ENCODE peak calls at places on chromosomes 2 and 18, in five cellular contexts. C is adrenal gland, S is body of pancreas, V is A549, P is heart left ventricle. N is an unnamed sample.

GRCh38 chr18:37484893-37485834 is 80.4 kb downstream of the CELF4 start:
- DNase-seq in C (peak; percentile 32), S (peak; percentile 22), V (peak; percentile 47), P (no peak), N (peak; percentile 17)

GRCh38 chr18:9081940-9082339 is 20.6 kb upstream of the NDUFV2 start:
- DNase-seq in C (no peak), V (no peak), P (no peak), S (no peak), N (no peak)

GRCh38 chr18:4352746-4353522 is 102.2 kb downstream of the DLGAP1 start:
- DNase-seq in S (no peak), P (no peak), C (no peak), V (no peak), N (no peak)

GRCh38 chr2:45743531-45744391 is 92.3 kb downstream of the PRKCE start:
- DNase-seq in V (no peak), S (peak; percentile 27), C (no peak), P (peak; percentile 81), N (no peak)

GRCh38 chr2:221671515-221671914 is 99.4 kb upstream of the EPHA4 start:
- DNase-seq in P (no peak), V (no peak), S (no peak), C (no peak), N (no peak)

GRCh38 chr2:181750305-181750704 is 70.0 kb upstream of the NEUROD1 start:
- DNase-seq in S (no peak), C (no peak), V (no peak), P (no peak), N (no peak)

GRCh38 chr2:209753020-209753419 is 18.6 kb upstream of the UNC80 start:
- DNase-seq in P (no peak), V (no peak), S (no peak), C (no peak), N (no peak)

GRCh38 chr2:141595531-141595930 is 535.3 kb downstream of the LRP1B start:
- DNase-seq in P (no peak), S (no peak), C (no peak), V (no peak), N (no peak)

GRCh38 chr2:30786923-30787685 is 20.1 kb downstream of the CAPN13 start:
- DNase-seq in V (no peak), C (no peak), P (no peak), S (no peak), N (no peak)

GRCh38 chr2:241730679-241731293 is 3.6 kb upstream of the D2HGDH start:
- DNase-seq in S (no peak), P (no peak), V (no peak), C (no peak), N (no peak)

GRCh38 chr2:27221166-27221565 is 4.0 kb downstream of the CAD start:
- DNase-seq in C (no peak), V (no peak), S (no peak), P (no peak), N (no peak)

GRCh38 chr2:8475349-8476045 is 206.4 kb upstream of the ID2 start:
- DNase-seq in V (no peak), C (no peak), P (no peak), S (peak; percentile 41), N (no peak)

GRCh38 chr18:12121175-12122095 is 27.8 kb downstream of the ANKRD62 start:
- DNase-seq in P (no peak), V (peak; percentile 17), S (peak; percentile 37), C (no peak), N (peak; percentile 13)

GRCh38 chr2:100317634-100318033 is 4.7 kb downstream of the LONRF2 start:
- DNase-seq in C (no peak), S (no peak), V (peak; percentile 18), P (no peak), N (no peak)

GRCh38 chr18:3305933-3306332 is 44.0 kb downstream of the MYL12B start:
- DNase-seq in C (peak; percentile 34), V (no peak), S (no peak), P (no peak), N (no peak)

GRCh38 chr2:240473211-240473610 is 37.7 kb downstream of the GPC1 start:
- DNase-seq in C (no peak), V (no peak), S (no peak), P (no peak), N (no peak)

GRCh38 chr2:19991895-19992294 is 2.0 kb upstream of the WDR35 start:
- DNase-seq in C (no peak), P (no peak), V (no peak), S (no peak), N (no peak)

GRCh38 chr2:70697603-70698383 is 70.2 kb downstream of the ADD2 start:
- DNase-seq in V (no peak), P (no peak), C (no peak), S (no peak), N (no peak)

GRCh38 chr18:66219817-66220216 is 384.1 kb downstream of the CDH19 start:
- DNase-seq in S (no peak), P (no peak), C (no peak), V (no peak), N (no peak)

DNA sequence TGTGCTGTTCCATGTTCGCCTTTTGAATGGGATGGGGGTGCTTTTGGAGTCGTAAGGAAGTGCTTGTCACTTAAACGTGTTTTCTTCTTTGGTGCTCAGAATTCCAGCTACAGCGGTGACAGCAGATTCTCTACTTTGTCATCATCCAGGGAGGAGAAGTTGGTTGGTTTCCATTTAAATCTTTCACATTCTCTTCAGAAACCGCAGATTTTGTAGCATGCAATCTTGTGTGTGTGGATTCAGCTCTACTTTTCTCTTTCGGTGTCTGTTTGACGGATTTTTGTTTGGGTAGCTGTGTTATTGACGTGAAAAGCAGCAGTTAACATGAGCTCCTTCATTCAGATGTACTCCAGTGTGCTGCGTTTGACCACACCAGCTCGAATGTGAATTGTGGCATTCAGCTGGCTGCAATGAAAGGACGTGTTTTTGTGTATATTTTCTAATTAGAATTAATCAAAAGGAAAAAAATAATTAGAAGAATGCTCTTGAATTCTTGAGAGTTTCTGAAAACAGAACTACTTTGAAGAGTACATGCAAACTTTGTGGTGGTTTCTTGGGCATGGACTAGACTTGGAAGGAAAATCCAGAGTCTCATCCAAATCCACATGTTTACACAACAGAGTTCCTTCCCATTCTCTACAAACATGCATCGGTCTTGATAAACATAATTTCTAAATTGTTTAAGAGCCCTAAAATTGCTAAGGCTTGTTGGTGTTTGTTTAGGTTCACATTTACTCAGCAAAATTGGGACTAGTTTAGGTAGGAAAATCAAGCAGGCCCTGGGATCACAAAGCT is 68.7 kb upstream of the RBM44 start:
- DNase-seq in S (no peak), C (no peak), V (no peak), P (no peak), N (no peak)
- H3K4me3 ChIP-seq in S (no peak overlapping the region), C (no peak overlapping the region), V (no peak overlapping the region), P (peak overlapping the region; percentile 49), N (no peak overlapping the region)

GRCh38 chr2:112050311-112050710 is 4.8 kb upstream of the TMEM87B start:
- DNase-seq in S (no peak), C (no peak), V (no peak), P (no peak), N (no peak)

GRCh38 chr2:112055833-112056625 is 960 bp downstream of the TMEM87B start:
- DNase-seq in S (peak; percentile 79), V (peak; percentile 72), P (peak; percentile 76), C (peak; percentile 64), N (peak; percentile 78)

GRCh38 chr2:112056626-112056987 is 1.5 kb downstream of the TMEM87B start:
- DNase-seq in S (no peak), C (no peak), P (no peak), V (no peak), N (no peak)

GRCh38 chr2:112055110-112055832 is at the start of gene TMEM87B:
- DNase-seq in C (peak; percentile 99), V (peak; percentile 97), P (peak; percentile 98), S (peak; percentile 98), N (peak; percentile 96)

GRCh38 chr2:112053917-112054846 is 887 bp upstream of the TMEM87B start:
- DNase-seq in V (peak; percentile 96), S (peak; percentile 99), P (peak; percentile 99), C (peak; percentile 99), N (peak; percentile 99)
- TF ChIP-seq POLR2A in V (peak; percentile 13), S (no peak), P (peak; percentile 47), C (peak; percentile 73), N (peak; percentile 62)

DNA sequence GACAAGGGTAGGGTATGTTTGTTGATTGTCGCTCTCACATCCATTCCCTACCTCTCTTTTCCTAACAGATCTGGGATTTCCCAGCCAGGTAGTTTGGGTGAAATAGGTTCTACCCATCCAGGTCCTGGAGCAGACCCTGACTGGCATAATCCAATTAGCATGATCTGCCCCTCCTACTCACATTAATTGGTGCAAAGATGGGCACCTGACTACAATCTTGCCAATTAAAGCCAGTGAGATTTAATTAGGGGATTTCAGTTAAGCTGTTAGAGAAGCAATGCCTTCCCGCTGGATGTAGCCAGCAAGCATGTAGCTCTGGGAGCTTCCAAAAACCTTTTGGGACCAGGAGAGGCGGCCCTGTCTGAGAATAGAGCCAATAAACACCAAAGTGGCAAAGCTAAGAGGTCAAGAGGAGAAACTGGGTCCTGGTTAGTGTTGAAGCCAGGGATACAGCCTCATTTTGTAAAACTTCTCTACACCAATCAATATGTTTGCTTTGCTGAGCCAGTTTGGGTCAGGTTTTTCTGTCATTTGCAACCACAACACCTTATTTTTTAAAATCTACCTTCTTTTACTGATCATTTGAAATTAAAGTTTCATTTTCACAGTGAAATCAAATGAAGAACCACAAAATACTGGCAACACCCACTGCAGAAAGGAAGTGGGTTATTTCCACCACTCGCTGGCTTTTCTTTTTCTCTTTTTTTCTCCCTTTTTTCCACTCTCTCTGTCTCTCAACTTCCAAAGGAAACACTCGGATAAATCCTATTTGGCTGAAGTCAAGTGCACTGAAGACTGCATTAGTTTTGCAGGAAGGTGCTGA is 3.2 kb upstream of the TTC39C start:
- DNase-seq in P (no peak), S (no peak), V (no peak), C (no peak), N (no peak)
- H3K4me3 ChIP-seq in P (no peak overlapping the region), S (no peak overlapping the region), V (no peak overlapping the region), C (no peak overlapping the region), N (no peak overlapping the region)

GRCh38 chr2:98474979-98475632 is 30.4 kb downstream of the INPP4A start:
- DNase-seq in C (no peak), P (no peak), V (no peak), S (no peak), N (no peak)

GRCh38 chr2:98471402-98472131 is 26.9 kb downstream of the INPP4A start:
- DNase-seq in V (no peak), P (no peak), C (no peak), S (peak; percentile 38), N (no peak)

GRCh38 chr2:98473995-98474780 is 29.5 kb downstream of the INPP4A start:
- DNase-seq in S (no peak), V (no peak), P (no peak), C (no peak), N (no peak)

GRCh38 chr2:98472132-98472650 is 27.5 kb downstream of the INPP4A start:
- DNase-seq in P (no peak), C (no peak), S (no peak), V (no peak), N (no peak)

DNA sequence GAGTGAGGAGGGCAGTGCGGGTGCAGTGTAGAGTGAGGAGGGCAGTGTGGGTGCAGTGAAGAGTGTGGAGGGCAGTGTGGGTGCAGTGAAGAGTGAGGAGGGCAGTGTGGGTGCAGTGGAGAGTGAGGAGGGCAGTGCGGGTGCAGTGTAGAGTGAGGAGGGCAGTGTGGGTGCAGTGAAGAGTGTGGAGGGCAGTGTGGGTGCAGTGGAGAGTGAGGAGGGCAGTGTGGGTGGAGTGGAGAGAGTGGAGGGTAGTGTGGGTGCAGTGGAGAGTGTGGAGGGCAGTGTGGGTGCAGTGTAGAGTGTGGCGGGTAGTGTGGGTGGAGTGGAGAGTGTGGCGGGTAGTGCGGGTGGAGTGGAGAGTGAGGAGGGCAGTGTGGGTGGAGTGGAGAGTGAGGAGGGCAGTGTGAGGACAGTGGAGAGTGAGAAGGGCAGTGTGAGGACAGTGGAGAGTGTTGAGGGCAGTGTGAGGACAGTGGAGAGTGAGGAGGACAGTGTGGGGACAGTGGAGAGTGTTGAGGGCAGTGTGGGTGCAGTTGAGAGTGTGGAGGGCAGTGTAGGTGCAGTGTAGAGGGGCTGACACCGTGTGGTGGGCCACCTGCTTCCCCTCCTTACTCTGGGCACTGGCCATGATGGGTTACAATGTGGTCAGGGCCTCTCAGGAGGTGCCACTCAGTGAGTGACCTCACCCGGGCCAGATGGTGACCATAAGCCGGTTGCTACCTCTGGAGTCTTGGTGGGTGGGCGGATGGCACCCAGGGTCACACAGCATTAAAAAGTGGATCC is 28.5 kb downstream of the INPP4A start:
- DNase-seq in S (no peak), P (no peak), V (no peak), C (no peak), N (no peak)
- TF ChIP-seq POLR2A in S (no peak), P (no peak), V (no peak), C (no peak), N (no peak)